ENCODE peak calls at places on chromosomes 4 and X, in four cellular contexts. Q is A673, D is endodermal cell, I is suprapubic skin. S is an unnamed sample.

GRCh38 chr4:28350485-28350884 is 1489.8 kb downstream of the STIM2 start:
- DNase-seq in Q (peak), D (no peak), I (no peak), S (no peak)

GRCh38 chr4:65416875-65417274 is 253.4 kb downstream of the EPHA5 start:
- DNase-seq in Q (peak), D (peak), I (no peak), S (no peak)

GRCh38 chrX:6852869-6853268 is 294.6 kb upstream of the STS start:
- DNase-seq in Q (no peak), D (no peak), I (no peak), S (no peak)

GRCh38 chr4:98430708-98431403 is 169.7 kb downstream of the RAP1GDS1 start:
- DNase-seq in Q (no peak), D (no peak), I (no peak), S (no peak)

GRCh38 chrX:20066968-20067708 is 49.6 kb downstream of the MAP7D2 start:
- DNase-seq in Q (peak), D (no peak), I (no peak), S (no peak)

GRCh38 chr4:20506827-20507226 is 193.4 kb upstream of the PACRGL start:
- DNase-seq in Q (no peak), D (no peak), I (no peak), S (no peak)

GRCh38 chrX:7159132-7159861 is 11.3 kb upstream of the PUDP start:
- DNase-seq in Q (no peak), D (no peak), I (no peak), S (no peak)

GRCh38 chr4:87108142-87108546 is 112.3 kb downstream of the KLHL8 start:
- DNase-seq in Q (peak), D (no peak), I (peak), S (no peak)

GRCh38 chr4:79184461-79184860 is 141.4 kb downstream of the NAA11 start:
- DNase-seq in Q (no peak), D (no peak), I (no peak), S (no peak)

GRCh38 chr4:173171098-173171497 is 2.5 kb downstream of the GALNT7 start:
- DNase-seq in Q (peak), D (no peak), I (no peak), S (no peak)
- TF ChIP-seq CTCF in Q (peak), D (peak), I (no peak), S (peak)

GRCh38 chrX:19063030-19063429 is 59.2 kb downstream of the ADGRG2 start:
- DNase-seq in Q (no peak), D (no peak), I (no peak), S (no peak)

GRCh38 chrX:19065535-19065934 is 56.7 kb downstream of the ADGRG2 start:
- DNase-seq in Q (peak), D (no peak), I (no peak), S (no peak)

GRCh38 chrX:19059063-19059462 is 63.2 kb downstream of the ADGRG2 start:
- DNase-seq in Q (no peak), D (no peak), I (no peak), S (no peak)

DNA sequence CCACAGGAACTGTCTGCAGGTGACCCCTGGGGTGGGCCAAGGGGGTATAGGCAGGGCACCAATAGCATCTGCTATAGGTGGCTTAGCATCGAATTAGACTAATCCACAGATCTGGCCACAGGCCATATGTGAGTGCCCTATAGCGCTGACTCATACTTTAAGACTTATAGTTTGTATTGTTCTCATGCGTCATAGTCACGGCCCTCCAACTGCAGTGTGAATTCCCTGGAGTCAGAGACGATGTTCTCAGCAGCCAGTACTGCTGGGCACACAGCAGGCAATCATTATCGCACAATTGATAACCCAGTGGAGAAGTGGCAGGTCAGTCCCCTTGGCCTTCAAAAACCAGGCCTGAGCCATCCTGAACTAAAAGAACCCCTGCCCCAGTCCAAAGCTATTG is 58.1 kb downstream of the ADGRG2 start:
- DNase-seq in Q (peak), D (peak), I (no peak), S (no peak)
- TF ChIP-seq CTCF in Q (no peak), D (no peak), I (no peak), S (no peak)

DNA sequence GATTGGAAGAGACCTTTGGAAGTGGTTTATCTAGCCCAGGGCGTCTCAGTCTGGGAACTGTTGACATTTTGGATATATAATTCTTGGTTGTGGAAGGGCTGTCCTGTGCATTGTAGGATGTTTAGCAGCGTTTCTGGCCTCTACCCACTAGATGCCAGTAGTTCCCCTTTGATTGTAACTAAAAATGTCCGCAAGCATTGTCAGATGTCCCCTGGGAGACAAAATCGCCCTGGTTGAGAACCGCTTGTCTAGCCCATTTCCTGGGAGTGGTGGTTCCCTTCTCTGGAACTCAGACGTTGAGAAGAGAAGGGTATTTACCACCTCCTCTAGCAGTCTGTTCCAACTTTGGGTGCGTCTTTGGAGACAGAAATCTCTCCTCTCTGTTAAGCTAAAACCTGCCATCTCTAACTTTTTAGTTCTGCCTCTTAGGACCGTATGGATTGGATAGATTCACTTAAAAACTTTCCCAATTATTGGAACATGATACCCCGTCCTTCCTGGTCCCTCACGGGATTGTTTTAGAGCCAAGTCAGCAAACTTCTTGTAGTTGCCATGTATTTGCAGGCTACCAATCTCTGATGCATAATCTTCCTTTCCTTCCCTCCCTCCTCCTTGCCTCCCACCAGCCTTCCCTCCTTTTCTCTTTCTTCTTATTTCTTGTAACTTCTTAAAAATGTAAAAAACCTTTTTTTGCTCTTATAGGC is 13.9 kb downstream of the TMEM165 start:
- DNase-seq in Q (peak), D (peak), I (no peak), S (no peak)
- TF ChIP-seq CTCF in Q (peak), D (peak), I (no peak), S (peak)

GRCh38 chr4:122827899-122828601 is 1.4 kb downstream of the FGF2 start:
- DNase-seq in Q (peak), D (peak), I (peak), S (no peak)
- TF ChIP-seq CTCF in Q (peak), D (peak), I (no peak), S (peak)

GRCh38 chrX:22424141-22424915 is 151.6 kb downstream of the CBLL2 start:
- DNase-seq in Q (no peak), D (no peak), I (no peak), S (no peak)
- TF ChIP-seq CTCF in Q (no peak), D (no peak), I (no peak), S (no peak)